ENCODE peak calls at places on chromosomes 5 and 9, in six cellular contexts. One of them, this sample, is unnamed.

GRCh38 chr5:62286834-62287611 is 19.0 kb upstream of the KIF2A start:
- DNase-seq in psoas muscle: no peak
- DNase-seq in right atrium auricular region: no peak
- DNase-seq in cardiac muscle cell: no peak
- DNase-seq in astrocyte of the spinal cord: no peak
- DNase-seq in adrenal gland: no peak
- DNase-seq in this sample: no peak

GRCh38 chr9:127279717-127280285 is 15.2 kb downstream of the GARNL3 start:
- DNase-seq in psoas muscle: no peak
- DNase-seq in right atrium auricular region: no peak
- DNase-seq in cardiac muscle cell: no peak
- DNase-seq in astrocyte of the spinal cord: no peak
- DNase-seq in adrenal gland: no peak
- DNase-seq in this sample: peak; percentile 45

GRCh38 chr5:96117863-96118651 is 156.4 kb upstream of the ELL2 start:
- DNase-seq in psoas muscle: no peak
- DNase-seq in right atrium auricular region: no peak
- DNase-seq in cardiac muscle cell: no peak
- DNase-seq in astrocyte of the spinal cord: no peak
- DNase-seq in adrenal gland: no peak
- DNase-seq in this sample: no peak

GRCh38 chr5:59835782-59836181 is 57.7 kb downstream of the PDE4D start:
- DNase-seq in psoas muscle: no peak
- DNase-seq in right atrium auricular region: no peak
- DNase-seq in cardiac muscle cell: no peak
- DNase-seq in astrocyte of the spinal cord: no peak
- DNase-seq in adrenal gland: no peak
- DNase-seq in this sample: no peak

GRCh38 chr5:30131-30530 is 61.8 kb upstream of the PLEKHG4B start:
- DNase-seq in psoas muscle: no peak
- DNase-seq in right atrium auricular region: no peak
- DNase-seq in cardiac muscle cell: no peak
- DNase-seq in astrocyte of the spinal cord: no peak
- DNase-seq in adrenal gland: no peak
- DNase-seq in this sample: no peak

GRCh38 chr9:134283111-134283515 is 43.1 kb upstream of the RXRA start:
- DNase-seq in psoas muscle: peak; percentile 89
- DNase-seq in right atrium auricular region: peak; percentile 88
- DNase-seq in cardiac muscle cell: no peak
- DNase-seq in astrocyte of the spinal cord: peak; percentile 56
- DNase-seq in adrenal gland: peak; percentile 42
- DNase-seq in this sample: no peak

GRCh38 chr5:163563112-163563511 is 57.7 kb downstream of the MAT2B start:
- DNase-seq in psoas muscle: no peak
- DNase-seq in right atrium auricular region: no peak
- DNase-seq in cardiac muscle cell: no peak
- DNase-seq in astrocyte of the spinal cord: no peak
- DNase-seq in adrenal gland: no peak
- DNase-seq in this sample: no peak

GRCh38 chr5:118115791-118116190 is 872.6 kb downstream of the DTWD2 start:
- DNase-seq in psoas muscle: no peak
- DNase-seq in right atrium auricular region: no peak
- DNase-seq in cardiac muscle cell: no peak
- DNase-seq in astrocyte of the spinal cord: peak; percentile 14
- DNase-seq in adrenal gland: no peak
- DNase-seq in this sample: no peak

GRCh38 chr5:142016576-142016975 is 3.7 kb upstream of the GNPDA1 start:
- DNase-seq in psoas muscle: no peak
- DNase-seq in right atrium auricular region: no peak
- DNase-seq in cardiac muscle cell: no peak
- DNase-seq in astrocyte of the spinal cord: no peak
- DNase-seq in adrenal gland: no peak
- DNase-seq in this sample: no peak

GRCh38 chr5:40518511-40518917 is 161.2 kb upstream of the PTGER4 start:
- DNase-seq in psoas muscle: no peak
- DNase-seq in right atrium auricular region: no peak
- DNase-seq in cardiac muscle cell: no peak
- DNase-seq in astrocyte of the spinal cord: peak; percentile 53
- DNase-seq in adrenal gland: no peak
- DNase-seq in this sample: no peak

GRCh38 chr5:174303437-174304045 is 258.0 kb downstream of the NSG2 start:
- DNase-seq in psoas muscle: no peak
- DNase-seq in right atrium auricular region: peak; percentile 28
- DNase-seq in cardiac muscle cell: no peak
- DNase-seq in astrocyte of the spinal cord: no peak
- DNase-seq in adrenal gland: no peak
- DNase-seq in this sample: peak; percentile 24

GRCh38 chr9:21428235-21428634 is 12.0 kb upstream of the IFNA1 start:
- DNase-seq in psoas muscle: no peak
- DNase-seq in right atrium auricular region: no peak
- DNase-seq in cardiac muscle cell: no peak
- DNase-seq in astrocyte of the spinal cord: no peak
- DNase-seq in adrenal gland: no peak
- DNase-seq in this sample: no peak

GRCh38 chr5:85533324-85533723 is 1084.4 kb upstream of the COX7C start:
- DNase-seq in psoas muscle: no peak
- DNase-seq in right atrium auricular region: no peak
- DNase-seq in cardiac muscle cell: no peak
- DNase-seq in astrocyte of the spinal cord: no peak
- DNase-seq in adrenal gland: no peak
- DNase-seq in this sample: no peak

GRCh38 chr5:110880413-110880812 is 141.6 kb downstream of the SLC25A46 start:
- DNase-seq in psoas muscle: no peak
- DNase-seq in right atrium auricular region: no peak
- DNase-seq in cardiac muscle cell: no peak
- DNase-seq in astrocyte of the spinal cord: peak; percentile 90
- DNase-seq in adrenal gland: peak; percentile 26
- DNase-seq in this sample: no peak

GRCh38 chr9:79134654-79135053 is 437.1 kb upstream of the TLE4 start:
- DNase-seq in psoas muscle: no peak
- DNase-seq in right atrium auricular region: no peak
- DNase-seq in cardiac muscle cell: peak; percentile 24
- DNase-seq in astrocyte of the spinal cord: peak; percentile 6
- DNase-seq in adrenal gland: no peak
- DNase-seq in this sample: peak; percentile 33

GRCh38 chr5:94693845-94694370 is 75.4 kb downstream of the SLF1 start:
- DNase-seq in psoas muscle: no peak
- DNase-seq in right atrium auricular region: no peak
- DNase-seq in cardiac muscle cell: no peak
- DNase-seq in astrocyte of the spinal cord: no peak
- DNase-seq in adrenal gland: no peak
- DNase-seq in this sample: no peak

GRCh38 chr5:94693043-94693822 is 74.8 kb downstream of the SLF1 start:
- DNase-seq in psoas muscle: no peak
- DNase-seq in right atrium auricular region: no peak
- DNase-seq in cardiac muscle cell: peak; percentile 52
- DNase-seq in astrocyte of the spinal cord: peak; percentile 82
- DNase-seq in adrenal gland: peak; percentile 10
- DNase-seq in this sample: no peak

GRCh38 chr5:94691270-94691669 is 72.8 kb downstream of the SLF1 start:
- DNase-seq in psoas muscle: no peak
- DNase-seq in right atrium auricular region: no peak
- DNase-seq in cardiac muscle cell: no peak
- DNase-seq in astrocyte of the spinal cord: no peak
- DNase-seq in adrenal gland: no peak
- DNase-seq in this sample: no peak

GRCh38 chr5:94691947-94692346 is 73.5 kb downstream of the SLF1 start:
- DNase-seq in psoas muscle: no peak
- DNase-seq in right atrium auricular region: no peak
- DNase-seq in cardiac muscle cell: no peak
- DNase-seq in astrocyte of the spinal cord: peak; percentile 84
- DNase-seq in adrenal gland: peak; percentile 13
- DNase-seq in this sample: peak; percentile 13

DNA sequence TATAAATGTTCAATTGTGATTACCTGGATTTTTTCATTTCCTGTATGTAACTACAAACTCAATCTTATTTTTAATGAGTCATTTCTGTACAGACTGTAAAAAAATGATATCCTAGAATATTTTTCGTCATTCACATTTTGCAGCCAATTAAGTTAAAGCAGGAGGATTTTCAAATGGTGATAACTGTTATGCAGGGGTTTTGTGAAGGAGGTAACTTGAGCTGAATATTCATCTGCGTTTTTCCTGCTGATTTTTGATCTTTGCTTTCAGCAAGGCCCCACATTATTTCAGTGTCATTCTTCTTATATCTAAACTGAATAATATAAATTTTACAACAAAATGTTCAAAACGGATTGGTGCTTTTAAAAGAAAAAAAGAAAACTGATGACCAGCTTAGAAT is 74.1 kb downstream of the SLF1 start:
- DNase-seq in psoas muscle: no peak
- DNase-seq in right atrium auricular region: no peak
- DNase-seq in cardiac muscle cell: no peak
- DNase-seq in astrocyte of the spinal cord: no peak
- DNase-seq in adrenal gland: no peak
- DNase-seq in this sample: no peak
- TF ChIP-seq CTCF in psoas muscle: no peak
- TF ChIP-seq CTCF in right atrium auricular region: no peak
- TF ChIP-seq CTCF in cardiac muscle cell: no peak
- TF ChIP-seq CTCF in astrocyte of the spinal cord: no peak
- TF ChIP-seq CTCF in adrenal gland: no peak
- TF ChIP-seq CTCF in this sample: no peak

DNA sequence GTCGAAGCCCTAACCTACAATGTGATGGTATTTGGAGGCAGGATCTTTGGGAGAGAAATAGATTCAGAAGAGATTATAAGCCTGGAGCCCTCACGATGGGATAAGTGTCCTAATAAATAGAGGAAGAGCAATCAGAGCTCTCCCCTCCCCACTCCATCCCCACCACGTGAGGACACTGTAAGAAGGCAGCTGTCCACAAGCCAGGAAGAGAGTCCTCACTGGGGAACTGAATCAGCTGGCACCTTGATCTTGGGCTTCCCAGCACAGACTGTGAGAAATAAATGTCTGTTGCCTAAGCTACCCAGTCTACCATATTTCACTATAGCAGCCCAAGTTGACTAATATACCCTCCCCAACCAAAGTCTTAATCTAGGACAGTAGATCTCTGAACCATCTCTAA is 118.1 kb downstream of the SUSD1 start:
- DNase-seq in psoas muscle: no peak
- DNase-seq in right atrium auricular region: no peak
- DNase-seq in cardiac muscle cell: no peak
- DNase-seq in astrocyte of the spinal cord: no peak
- DNase-seq in adrenal gland: no peak
- DNase-seq in this sample: no peak
- TF ChIP-seq CTCF in psoas muscle: no peak
- TF ChIP-seq CTCF in right atrium auricular region: no peak
- TF ChIP-seq CTCF in cardiac muscle cell: no peak
- TF ChIP-seq CTCF in astrocyte of the spinal cord: no peak
- TF ChIP-seq CTCF in adrenal gland: no peak
- TF ChIP-seq CTCF in this sample: no peak

GRCh38 chr5:126926152-126926551 is 104.2 kb downstream of the MARCHF3 start:
- DNase-seq in psoas muscle: no peak
- DNase-seq in right atrium auricular region: no peak
- DNase-seq in cardiac muscle cell: no peak
- DNase-seq in astrocyte of the spinal cord: no peak
- DNase-seq in adrenal gland: no peak
- DNase-seq in this sample: no peak
- TF ChIP-seq CTCF in psoas muscle: no peak
- TF ChIP-seq CTCF in right atrium auricular region: no peak
- TF ChIP-seq CTCF in cardiac muscle cell: no peak
- TF ChIP-seq CTCF in astrocyte of the spinal cord: no peak
- TF ChIP-seq CTCF in adrenal gland: no peak
- TF ChIP-seq CTCF in this sample: no peak

GRCh38 chr5:120531215-120531614 is 67.1 kb downstream of the PRR16 start:
- DNase-seq in psoas muscle: no peak
- DNase-seq in right atrium auricular region: no peak
- DNase-seq in cardiac muscle cell: no peak
- DNase-seq in astrocyte of the spinal cord: no peak
- DNase-seq in adrenal gland: no peak
- DNase-seq in this sample: no peak

GRCh38 chr5:120533581-120533980 is 69.5 kb downstream of the PRR16 start:
- DNase-seq in psoas muscle: no peak
- DNase-seq in right atrium auricular region: no peak
- DNase-seq in cardiac muscle cell: no peak
- DNase-seq in astrocyte of the spinal cord: no peak
- DNase-seq in adrenal gland: no peak
- DNase-seq in this sample: no peak

GRCh38 chr5:120535900-120536299 is 71.8 kb downstream of the PRR16 start:
- DNase-seq in psoas muscle: no peak
- DNase-seq in right atrium auricular region: no peak
- DNase-seq in cardiac muscle cell: no peak
- DNase-seq in astrocyte of the spinal cord: no peak
- DNase-seq in adrenal gland: no peak
- DNase-seq in this sample: no peak

GRCh38 chr5:120529386-120529785 is 65.3 kb downstream of the PRR16 start:
- DNase-seq in psoas muscle: no peak
- DNase-seq in right atrium auricular region: no peak
- DNase-seq in cardiac muscle cell: no peak
- DNase-seq in astrocyte of the spinal cord: no peak
- DNase-seq in adrenal gland: no peak
- DNase-seq in this sample: no peak

DNA sequence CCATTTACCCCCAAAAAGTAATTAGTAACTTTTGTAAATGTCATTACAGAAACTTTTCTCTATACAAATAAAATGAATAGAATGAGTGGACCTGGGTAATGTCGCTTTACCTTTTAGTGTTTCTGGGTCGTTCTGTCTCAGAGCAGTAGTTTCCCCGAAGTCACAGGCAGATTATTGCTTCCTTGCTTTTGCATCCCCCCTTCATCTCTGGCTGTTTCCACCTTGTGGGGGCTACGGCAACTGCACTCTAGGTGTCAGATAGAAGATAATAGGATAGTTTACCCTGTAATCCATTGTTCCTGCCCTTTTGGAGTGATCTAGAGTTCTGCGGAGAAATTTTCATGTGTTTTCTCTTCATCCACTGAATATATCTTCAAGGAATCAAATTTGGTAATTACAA is 68.7 kb downstream of the PRR16 start:
- DNase-seq in psoas muscle: no peak
- DNase-seq in right atrium auricular region: no peak
- DNase-seq in cardiac muscle cell: peak; percentile 20
- DNase-seq in astrocyte of the spinal cord: no peak
- DNase-seq in adrenal gland: no peak
- DNase-seq in this sample: peak; percentile 66
- TF ChIP-seq CTCF in psoas muscle: no peak
- TF ChIP-seq CTCF in right atrium auricular region: no peak
- TF ChIP-seq CTCF in cardiac muscle cell: peak; percentile 4
- TF ChIP-seq CTCF in astrocyte of the spinal cord: peak; percentile 45
- TF ChIP-seq CTCF in adrenal gland: no peak
- TF ChIP-seq CTCF in this sample: peak; percentile 48

DNA sequence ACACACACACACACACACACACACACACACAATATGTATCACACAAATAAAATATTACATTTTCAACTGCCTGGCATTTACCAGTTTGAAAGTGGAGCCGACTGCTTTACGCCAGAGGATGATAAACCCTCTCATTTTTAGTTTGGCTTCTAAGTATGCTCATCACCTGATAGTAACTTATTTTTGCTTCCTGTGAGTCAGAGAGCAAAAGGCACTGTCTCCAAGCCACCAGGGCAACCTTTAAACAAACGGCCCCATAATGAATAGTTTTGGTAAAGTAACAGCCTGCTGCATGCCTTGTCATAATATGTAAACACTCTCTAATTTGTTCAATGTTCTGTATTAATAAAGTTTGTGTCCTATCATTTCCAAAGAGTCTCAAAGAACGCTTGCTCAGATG is 26.9 kb downstream of the KLF4 start:
- DNase-seq in psoas muscle: no peak
- DNase-seq in right atrium auricular region: no peak
- DNase-seq in cardiac muscle cell: no peak
- DNase-seq in astrocyte of the spinal cord: no peak
- DNase-seq in adrenal gland: no peak
- DNase-seq in this sample: no peak
- TF ChIP-seq CTCF in psoas muscle: no peak
- TF ChIP-seq CTCF in right atrium auricular region: no peak
- TF ChIP-seq CTCF in cardiac muscle cell: no peak
- TF ChIP-seq CTCF in astrocyte of the spinal cord: no peak
- TF ChIP-seq CTCF in adrenal gland: no peak
- TF ChIP-seq CTCF in this sample: no peak

GRCh38 chr5:72092074-72092473 is 15.2 kb upstream of the MAP1B start:
- DNase-seq in psoas muscle: no peak
- DNase-seq in right atrium auricular region: no peak
- DNase-seq in cardiac muscle cell: no peak
- DNase-seq in astrocyte of the spinal cord: no peak
- DNase-seq in adrenal gland: no peak
- DNase-seq in this sample: no peak
- TF ChIP-seq CTCF in psoas muscle: no peak
- TF ChIP-seq CTCF in right atrium auricular region: no peak
- TF ChIP-seq CTCF in cardiac muscle cell: no peak
- TF ChIP-seq CTCF in astrocyte of the spinal cord: no peak
- TF ChIP-seq CTCF in adrenal gland: no peak
- TF ChIP-seq CTCF in this sample: no peak